ENCODE peak calls at places on chromosome 21, in seven cellular contexts. E is ovary, G is choroid plexus epithelial cell, I is neural progenitor cell, V is BE2C, J is A549, R is suprapubic skin. Q is an unnamed sample.

GRCh38 chr21:44303490-44303981 is 3.7 kb downstream of the PFKL start:
- DNase-seq in E (no peak), G (no peak), I (no peak), V (no peak), J (no peak), R (no peak), Q (no peak)

GRCh38 chr21:33265664-33266049 is 510 bp upstream of the IL10RB start:
- DNase-seq in E (no peak), G (peak; percentile 33), I (peak; percentile 45), V (no peak), J (no peak), R (no peak), Q (no peak)

GRCh38 chr21:28633803-28634572 is 358.7 kb downstream of the LTN1 start:
- DNase-seq in E (no peak), G (peak; percentile 50), I (no peak), V (no peak), J (no peak), R (no peak), Q (no peak)

GRCh38 chr21:29144736-29145353 is 14.4 kb downstream of the MAP3K7CL start:
- DNase-seq in E (no peak), G (peak; percentile 51), I (no peak), V (no peak), J (no peak), R (no peak), Q (no peak)

GRCh38 chr21:27513825-27514224 is 546.9 kb upstream of the ADAMTS5 start:
- DNase-seq in E (no peak), G (no peak), I (no peak), V (no peak), J (no peak), R (no peak), Q (no peak)

GRCh38 chr21:33412832-33413519 is 9.8 kb downstream of the IFNGR2 start:
- DNase-seq in E (no peak), G (no peak), I (no peak), V (no peak), J (no peak), R (no peak), Q (no peak)

GRCh38 chr21:30541764-30542163 is at the start of gene KRTAP19-6:
- DNase-seq in E (no peak), G (no peak), I (no peak), V (no peak), J (no peak), R (no peak), Q (no peak)

GRCh38 chr21:38912789-38913119 is 107.0 kb downstream of the ETS2 start:
- DNase-seq in E (no peak), G (no peak), I (no peak), V (no peak), J (no peak), R (no peak), Q (no peak)

GRCh38 chr21:25573409-25574206 is 33.7 kb downstream of the MRPL39 start:
- DNase-seq in E (no peak), G (peak; percentile 88), I (no peak), V (peak; percentile 51), J (peak; percentile 23), R (no peak), Q (no peak)

GRCh38 chr21:19621837-19622496 is 1218.4 kb upstream of the TMPRSS15 start:
- DNase-seq in E (no peak), G (no peak), I (no peak), V (no peak), J (no peak), R (no peak), Q (no peak)

GRCh38 chr21:39515684-39516083 is 63.9 kb downstream of the SH3BGR start:
- DNase-seq in E (no peak), G (no peak), I (no peak), V (no peak), J (no peak), R (no peak), Q (no peak)

GRCh38 chr21:16624468-16625102 is 888.3 kb upstream of the CXADR start:
- DNase-seq in E (no peak), G (no peak), I (no peak), V (peak; percentile 79), J (no peak), R (no peak), Q (no peak)

GRCh38 chr21:37367758-37368535 is 1.4 kb downstream of the DYRK1A start:
- DNase-seq in E (peak; percentile 54), G (peak; percentile 49), I (peak; percentile 44), V (peak; percentile 26), J (no peak), R (no peak), Q (no peak)

GRCh38 chr21:30238168-30238567 is 22.3 kb upstream of the CLDN8 start:
- DNase-seq in E (no peak), G (no peak), I (no peak), V (no peak), J (no peak), R (no peak), Q (no peak)

GRCh38 chr21:21631961-21632360 is 633.8 kb downstream of the NCAM2 start:
- DNase-seq in E (no peak), G (peak; percentile 13), I (no peak), V (peak; percentile 51), J (no peak), R (no peak), Q (no peak)

DNA sequence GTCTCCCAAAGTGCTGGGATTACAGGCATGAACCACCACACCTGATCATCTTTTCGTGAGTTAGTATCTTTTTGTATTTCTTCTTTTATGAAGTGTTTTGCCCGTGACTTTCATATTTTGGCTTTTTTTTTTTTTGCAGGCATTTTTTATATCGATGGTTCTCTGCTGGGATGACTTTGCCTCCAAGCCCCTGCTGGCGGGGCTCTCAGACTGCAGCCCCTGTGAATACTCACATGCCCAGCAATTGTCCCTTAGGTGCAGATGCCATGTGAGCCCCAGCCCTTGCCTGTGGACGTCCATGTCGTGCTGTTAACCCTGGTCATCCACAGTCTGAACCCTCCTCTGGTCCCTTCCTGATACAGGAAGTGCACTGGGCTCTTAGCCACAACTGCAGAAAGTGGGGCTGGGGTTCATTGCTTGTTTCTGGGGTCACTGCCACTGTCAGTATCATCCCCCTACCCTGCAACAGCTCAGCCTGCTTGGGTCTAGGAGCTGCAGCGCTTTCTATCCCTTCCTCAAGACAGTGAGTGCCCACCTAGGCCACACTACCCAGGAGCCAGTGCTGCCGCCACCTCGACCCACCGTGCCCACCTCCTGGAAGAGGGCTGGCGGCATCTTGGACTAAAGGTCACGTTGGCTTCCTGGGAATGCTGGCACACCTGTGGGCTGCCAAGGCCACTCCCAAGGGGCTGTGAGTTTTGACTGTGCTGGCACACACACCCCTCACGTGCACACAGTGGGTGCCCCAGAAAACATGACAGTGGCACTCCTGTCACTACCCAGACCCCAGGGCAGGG is 21.9 kb downstream of the CRYAA start:
- DNase-seq in E (no peak), G (no peak), I (no peak), V (no peak), J (no peak), R (no peak), Q (no peak)
- TF ChIP-seq CTCF in E (no peak), G (no peak), I (no peak), V (no peak), J (no peak), R (no peak), Q (no peak)

GRCh38 chr21:35053356-35054096 is 4.4 kb upstream of the RUNX1 start:
- DNase-seq in E (no peak), G (peak; percentile 39), I (peak; percentile 19), V (no peak), J (no peak), R (no peak), Q (no peak)
- TF ChIP-seq CTCF in E (no peak), G (peak; percentile 43), I (peak; percentile 11), V (no peak), J (no peak), R (no peak), Q (no peak)

DNA sequence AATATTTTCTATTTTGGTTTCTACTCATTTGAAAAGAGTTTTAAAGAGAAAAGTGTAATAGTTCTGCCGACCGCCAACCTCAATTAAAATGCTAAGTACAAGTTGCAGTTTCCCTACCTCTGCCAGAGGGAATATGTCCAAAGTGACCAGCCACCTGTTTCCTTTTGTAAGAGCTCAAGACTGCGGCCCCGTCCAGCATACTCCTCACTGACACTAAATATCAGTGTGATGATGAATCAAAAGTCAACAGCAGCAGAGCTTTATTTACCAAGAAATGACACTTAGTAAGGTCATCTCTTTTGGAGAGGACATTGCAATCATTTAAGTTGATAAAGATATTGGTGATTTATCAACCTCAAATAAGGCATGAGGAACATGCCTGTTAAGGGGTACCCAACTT is 57.4 kb upstream of the NRIP1 start:
- DNase-seq in E (no peak), G (no peak), I (no peak), V (no peak), J (no peak), R (no peak), Q (no peak)
- TF ChIP-seq CTCF in E (no peak), G (no peak), I (no peak), V (no peak), J (no peak), R (no peak), Q (no peak)

DNA sequence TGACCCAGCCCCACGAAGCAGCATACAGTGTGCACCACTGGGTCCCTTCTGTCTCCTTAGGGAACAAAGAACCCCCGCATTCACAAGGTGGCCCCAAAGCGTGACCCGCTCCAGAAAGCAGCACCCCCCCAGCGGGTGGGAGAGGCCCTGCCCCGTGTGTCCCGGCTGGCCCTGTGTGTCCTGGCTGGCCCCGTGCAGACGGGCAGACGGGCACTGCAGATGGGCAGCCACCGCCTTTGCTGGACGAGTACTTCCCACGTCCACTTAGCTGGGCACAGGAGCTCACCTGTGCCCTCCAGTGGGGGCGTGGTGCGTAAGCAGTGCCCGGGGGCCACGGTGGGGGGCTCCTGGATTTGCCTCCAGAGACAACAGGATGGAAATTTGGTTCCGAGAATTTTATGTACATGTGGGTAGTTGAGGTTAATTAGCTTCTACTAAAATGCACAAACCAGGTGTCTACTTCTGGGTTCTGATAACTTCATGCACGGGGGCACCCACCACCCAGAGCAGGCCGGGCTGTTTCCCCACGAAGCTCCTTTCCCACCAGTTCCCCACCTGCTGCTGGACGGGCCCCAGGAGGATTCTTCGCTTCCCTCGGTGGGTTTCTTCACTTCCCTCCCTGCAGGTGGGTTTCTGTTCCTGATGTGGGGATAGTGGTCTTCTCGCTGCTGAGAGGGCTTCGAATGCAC is 33.2 kb upstream of the SLC19A1 start:
- DNase-seq in E (no peak), G (no peak), I (no peak), V (no peak), J (no peak), R (peak; percentile 79), Q (no peak)
- TF ChIP-seq CTCF in E (no peak), G (no peak), I (no peak), V (no peak), J (no peak), R (no peak), Q (no peak)

GRCh38 chr21:45306832-45307571 is 19.3 kb upstream of the POFUT2 start:
- DNase-seq in E (peak; percentile 90), G (peak; percentile 85), I (peak; percentile 73), V (peak; percentile 7), J (no peak), R (no peak), Q (no peak)

GRCh38 chr21:45310446-45310845 is 22.8 kb upstream of the POFUT2 start:
- DNase-seq in E (peak; percentile 41), G (no peak), I (no peak), V (peak; percentile 1), J (no peak), R (no peak), Q (no peak)

GRCh38 chr21:45309541-45310381 is 22.1 kb upstream of the POFUT2 start:
- DNase-seq in E (peak; percentile 59), G (no peak), I (no peak), V (peak; percentile 2), J (no peak), R (no peak), Q (no peak)

GRCh38 chr21:45308211-45309068 is 20.7 kb upstream of the POFUT2 start:
- DNase-seq in E (peak; percentile 60), G (peak; percentile 98), I (no peak), V (peak; percentile 12), J (no peak), R (no peak), Q (no peak)

GRCh38 chr21:45309069-45309521 is 21.4 kb upstream of the POFUT2 start:
- DNase-seq in E (peak; percentile 79), G (peak; percentile 83), I (peak; percentile 82), V (peak; percentile 76), J (peak; percentile 42), R (no peak), Q (no peak)
- TF ChIP-seq CTCF in E (peak; percentile 14), G (peak; percentile 83), I (peak; percentile 82), V (peak; percentile 83), J (peak; percentile 57), R (peak; percentile 62), Q (no peak)

Q was measured in omental fat pad.